ENCODE peak calls at places on chromosome 19, in eight cellular contexts. F is astrocyte of the cerebellum, X is mucosa of descending colon, Y is right atrium auricular region, U is tibial nerve, N is heart right ventricle, A is B cell, E is GM20000. B is an unnamed sample.
A peak's percentile ranks its signal among the peaks of the same experiment; 100 is the strongest.

GRCh38 chr19:17752865-17753639 is 1.8 kb downstream of the FCHO1 start:
- DNase-seq in F (no peak), X (no peak), Y (no peak), U (no peak), N (no peak), A (no peak), E (no peak), B (no peak)

GRCh38 chr19:13017306-13018036 is 22.2 kb downstream of the NFIX start:
- DNase-seq in F (no peak), X (peak; percentile 2), Y (no peak), U (no peak), N (no peak), A (no peak), E (no peak), B (no peak)

GRCh38 chr19:11380653-11381534 is 3.2 kb downstream of the EPOR start:
- DNase-seq in F (peak; percentile 85), X (peak; percentile 97), Y (peak; percentile 97), U (peak; percentile 95), N (peak; percentile 93), A (peak; percentile 96), E (peak; percentile 98), B (peak; percentile 96)

GRCh38 chr19:10617409-10618121 is 7.8 kb upstream of the SLC44A2 start:
- DNase-seq in F (no peak), X (no peak), Y (no peak), U (no peak), N (no peak), A (no peak), E (no peak), B (no peak)

GRCh38 chr19:46296722-46297431 is at the start of gene HIF3A:
- DNase-seq in F (no peak), X (peak; percentile 82), Y (peak; percentile 75), U (peak; percentile 58), N (peak; percentile 67), A (no peak), E (no peak), B (peak; percentile 92)

GRCh38 chr19:17953316-17953801 is 13.5 kb upstream of the KCNN1 start:
- DNase-seq in F (no peak), X (no peak), Y (no peak), U (no peak), N (no peak), A (no peak), E (no peak), B (no peak)

GRCh38 chr19:11236324-11237301 is 2.8 kb upstream of the ANGPTL8 start:
- DNase-seq in F (no peak), X (no peak), Y (no peak), U (no peak), N (no peak), A (no peak), E (no peak), B (no peak)

GRCh38 chr19:33800012-33800680 is 3.5 kb downstream of the KCTD15 start:
- DNase-seq in F (no peak), X (no peak), Y (no peak), U (no peak), N (no peak), A (no peak), E (no peak), B (no peak)

GRCh38 chr19:14367016-14367415 is 14.2 kb upstream of the ADGRE5 start:
- DNase-seq in F (no peak), X (no peak), Y (no peak), U (no peak), N (no peak), A (no peak), E (no peak), B (no peak)

GRCh38 chr19:52535831-52536800 is 8.6 kb downstream of the ZNF808 start:
- DNase-seq in F (peak; percentile 12), X (peak; percentile 91), Y (peak; percentile 79), U (peak; percentile 79), N (peak; percentile 92), A (peak; percentile 93), E (peak; percentile 72), B (peak; percentile 90)

GRCh38 chr19:1261863-1262686 is 7.1 kb upstream of the CIRBP start:
- DNase-seq in F (peak; percentile 64), X (peak; percentile 96), Y (no peak), U (no peak), N (peak; percentile 67), A (peak; percentile 60), E (no peak), B (no peak)

GRCh38 chr19:47650695-47651094 is 41.8 kb downstream of the BICRA start:
- DNase-seq in F (no peak), X (no peak), Y (no peak), U (no peak), N (no peak), A (no peak), E (no peak), B (no peak)

GRCh38 chr19:1087813-1088418 is 7.3 kb downstream of the POLR2E start:
- DNase-seq in F (no peak), X (peak; percentile 81), Y (peak; percentile 82), U (peak; percentile 72), N (no peak), A (peak; percentile 75), E (no peak), B (no peak)

GRCh38 chr19:57817976-57818375 is 3.3 kb upstream of the ZNF552 start:
- DNase-seq in F (no peak), X (no peak), Y (no peak), U (no peak), N (no peak), A (no peak), E (no peak), B (no peak)

GRCh38 chr19:52094526-52094925 is 1.0 kb downstream of the ZNF841 start:
- DNase-seq in F (no peak), X (no peak), Y (no peak), U (no peak), N (no peak), A (no peak), E (no peak), B (no peak)

GRCh38 chr19:17762505-17763229 is 11.4 kb downstream of the FCHO1 start:
- DNase-seq in F (peak; percentile 18), X (no peak), Y (no peak), U (no peak), N (no peak), A (no peak), E (no peak), B (no peak)

GRCh38 chr19:41957161-41957837 is 1.8 kb downstream of the RABAC1 start:
- DNase-seq in F (no peak), X (peak; percentile 85), Y (no peak), U (no peak), N (no peak), A (no peak), E (no peak), B (no peak)

GRCh38 chr19:42480335-42481095 is 37.8 kb upstream of the CXCL17 start:
- DNase-seq in F (no peak), X (no peak), Y (no peak), U (no peak), N (no peak), A (no peak), E (no peak), B (no peak)

GRCh38 chr19:12692960-12693359 is 3.5 kb downstream of the FBXW9 start:
- DNase-seq in F (no peak), X (no peak), Y (no peak), U (no peak), N (no peak), A (no peak), E (no peak), B (no peak)

GRCh38 chr19:4182082-4182926 is at the start of the genes ANKRD24 and SIRT6:
- DNase-seq in F (peak; percentile 83), X (peak; percentile 98), Y (peak; percentile 96), U (peak; percentile 89), N (peak; percentile 97), A (peak; percentile 98), E (peak; percentile 99), B (peak; percentile 98)
- TF ChIP-seq CTCF in F (no peak), X (no peak), Y (no peak), U (no peak), N (no peak), A (no peak), E (no peak), B (no peak)

DNA sequence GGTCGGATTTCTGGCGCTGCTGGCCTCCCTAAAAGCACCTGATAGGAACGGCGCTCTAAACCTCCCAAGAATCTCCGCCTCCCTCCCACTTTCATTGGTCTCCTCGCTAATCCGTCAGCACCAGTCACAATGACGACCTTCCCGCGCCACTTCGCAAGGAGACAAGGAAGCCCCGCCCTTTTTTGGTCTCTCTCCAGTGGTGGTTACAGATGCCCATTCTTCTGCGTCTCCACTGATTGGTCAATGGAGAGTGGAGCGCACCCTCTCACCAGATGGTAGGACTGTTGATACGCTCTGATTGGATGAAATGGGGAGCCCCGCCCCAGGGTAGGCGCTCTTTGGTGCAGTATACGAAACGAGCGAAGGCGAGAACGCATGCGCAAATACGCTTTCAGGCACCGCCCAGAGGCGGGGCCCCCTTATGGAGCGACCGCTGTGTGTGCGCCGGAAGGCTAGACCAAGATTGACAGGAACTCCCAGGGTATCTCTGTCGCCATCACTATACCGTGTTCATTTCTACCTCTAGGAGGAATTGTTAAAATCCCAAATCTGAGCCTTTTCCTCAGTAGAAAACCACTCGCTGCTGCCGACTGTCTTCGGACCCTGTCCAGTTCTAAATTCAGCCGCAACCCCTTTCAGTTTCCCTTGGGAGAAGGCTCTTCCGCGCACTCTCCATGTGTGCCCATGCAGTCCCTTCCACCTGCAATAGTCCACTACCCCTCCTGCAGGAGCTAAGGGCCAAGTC is 617 bp upstream of the HNRNPL start:
- DNase-seq in F (peak; percentile 100), X (peak; percentile 99), Y (peak; percentile 100), U (peak; percentile 100), N (peak; percentile 98), A (peak; percentile 99), E (peak; percentile 96), B (peak; percentile 100)
- TF ChIP-seq CTCF in F (peak; percentile 10), X (peak; percentile 7), Y (no peak), U (no peak), N (no peak), A (peak; percentile 14), E (no peak), B (peak; percentile 10)

DNA sequence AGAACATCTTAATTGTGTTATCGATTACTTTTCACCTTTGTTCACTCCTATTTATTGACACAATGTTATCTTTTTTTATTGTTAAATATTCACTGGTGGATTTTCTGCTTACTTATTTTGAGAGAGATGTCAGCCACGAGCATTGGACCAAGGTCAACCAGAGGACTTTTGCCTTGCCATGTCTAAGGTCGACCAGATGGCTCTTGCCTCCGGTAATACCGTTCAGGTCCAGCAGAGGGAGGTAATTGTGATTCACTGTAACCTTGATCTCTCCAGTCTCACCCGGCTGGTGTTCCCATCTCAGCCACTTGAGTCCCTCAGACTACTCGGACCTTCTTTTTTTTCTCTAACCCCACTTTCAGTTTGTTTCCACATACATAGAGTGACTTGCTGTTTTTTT is 1438.1 kb downstream of the UQCRFS1 start:
- DNase-seq in F (no peak), X (no peak), Y (peak; percentile 40), U (no peak), N (no peak), A (peak; percentile 50), E (no peak), B (peak; percentile 73)
- TF ChIP-seq CTCF in F (peak; percentile 26), X (no peak), Y (no peak), U (no peak), N (peak; percentile 2), A (peak; percentile 44), E (no peak), B (no peak)

GRCh38 chr19:19948800-19949199 is 48.1 kb downstream of the ZNF93 start:
- DNase-seq in F (no peak), X (no peak), Y (no peak), U (no peak), N (no peak), A (no peak), E (no peak), B (no peak)

GRCh38 chr19:19946226-19946625 is 45.5 kb downstream of the ZNF93 start:
- DNase-seq in F (no peak), X (no peak), Y (no peak), U (no peak), N (no peak), A (no peak), E (no peak), B (peak; percentile 62)

GRCh38 chr19:19943848-19944582 is 43.3 kb downstream of the ZNF93 start:
- DNase-seq in F (no peak), X (no peak), Y (no peak), U (no peak), N (no peak), A (no peak), E (no peak), B (peak; percentile 60)

GRCh38 chr19:19944583-19944880 is 43.8 kb downstream of the ZNF93 start:
- DNase-seq in F (no peak), X (no peak), Y (no peak), U (no peak), N (no peak), A (no peak), E (no peak), B (peak; percentile 54)
- TF ChIP-seq CTCF in F (no peak), X (no peak), Y (no peak), U (no peak), N (no peak), A (no peak), E (no peak), B (no peak)